ENCODE peak calls at places on chromosomes 12 and 14, in six cellular contexts. One of them, this sample, is unnamed.

GRCh38 chr12:32027684-32028355 is 68.6 kb downstream of the RESF1 start:
- DNase-seq in fibroblast of lung: no peak
- DNase-seq in neural progenitor cell: no peak
- DNase-seq in GM23248: no peak
- DNase-seq in astrocyte: no peak
- DNase-seq in keratinocyte: no peak
- DNase-seq in this sample: no peak

GRCh38 chr12:55827806-55828205 is 1.6 kb downstream of the DNAJC14 start:
- DNase-seq in fibroblast of lung: no peak
- DNase-seq in neural progenitor cell: no peak
- DNase-seq in GM23248: no peak
- DNase-seq in astrocyte: no peak
- DNase-seq in keratinocyte: no peak
- DNase-seq in this sample: no peak

GRCh38 chr12:71216725-71217579 is 59.2 kb upstream of the TSPAN8 start:
- DNase-seq in fibroblast of lung: peak
- DNase-seq in neural progenitor cell: peak
- DNase-seq in GM23248: peak
- DNase-seq in astrocyte: peak
- DNase-seq in keratinocyte: no peak
- DNase-seq in this sample: peak

GRCh38 chr12:68279227-68280054 is 26.0 kb upstream of the IL22 start:
- DNase-seq in fibroblast of lung: peak
- DNase-seq in neural progenitor cell: no peak
- DNase-seq in GM23248: no peak
- DNase-seq in astrocyte: peak
- DNase-seq in keratinocyte: no peak
- DNase-seq in this sample: no peak

GRCh38 chr12:122942609-122943008 is 23.7 kb downstream of the ABCB9 start:
- DNase-seq in fibroblast of lung: peak
- DNase-seq in neural progenitor cell: no peak
- DNase-seq in GM23248: no peak
- DNase-seq in astrocyte: no peak
- DNase-seq in keratinocyte: no peak
- DNase-seq in this sample: no peak

GRCh38 chr12:62793256-62794217 is 141.4 kb downstream of the PPM1H start:
- DNase-seq in fibroblast of lung: peak
- DNase-seq in neural progenitor cell: peak
- DNase-seq in GM23248: peak
- DNase-seq in astrocyte: peak
- DNase-seq in keratinocyte: peak
- DNase-seq in this sample: peak

GRCh38 chr14:54252072-54252730 is 144.6 kb upstream of the CDKN3 start:
- DNase-seq in fibroblast of lung: peak
- DNase-seq in neural progenitor cell: no peak
- DNase-seq in GM23248: peak
- DNase-seq in astrocyte: peak
- DNase-seq in keratinocyte: peak
- DNase-seq in this sample: peak

GRCh38 chr12:25373396-25373795 is 122.7 kb upstream of the KRAS start:
- DNase-seq in fibroblast of lung: no peak
- DNase-seq in neural progenitor cell: no peak
- DNase-seq in GM23248: no peak
- DNase-seq in astrocyte: no peak
- DNase-seq in keratinocyte: no peak
- DNase-seq in this sample: no peak

GRCh38 chr12:94760786-94761185 is 110.4 kb upstream of the TMCC3 start:
- DNase-seq in fibroblast of lung: peak
- DNase-seq in neural progenitor cell: no peak
- DNase-seq in GM23248: no peak
- DNase-seq in astrocyte: peak
- DNase-seq in keratinocyte: no peak
- DNase-seq in this sample: no peak

GRCh38 chr14:24889843-24890242 is 160.1 kb downstream of the STXBP6 start:
- DNase-seq in fibroblast of lung: peak
- DNase-seq in neural progenitor cell: no peak
- DNase-seq in GM23248: peak
- DNase-seq in astrocyte: peak
- DNase-seq in keratinocyte: no peak
- DNase-seq in this sample: peak

GRCh38 chr12:82663893-82664292 is 22.8 kb upstream of the TMTC2 start:
- DNase-seq in fibroblast of lung: no peak
- DNase-seq in neural progenitor cell: no peak
- DNase-seq in GM23248: no peak
- DNase-seq in astrocyte: no peak
- DNase-seq in keratinocyte: no peak
- DNase-seq in this sample: no peak

GRCh38 chr14:52023518-52023917 is 34.2 kb downstream of the RTRAF start:
- DNase-seq in fibroblast of lung: peak
- DNase-seq in neural progenitor cell: no peak
- DNase-seq in GM23248: peak
- DNase-seq in astrocyte: peak
- DNase-seq in keratinocyte: no peak
- DNase-seq in this sample: peak

GRCh38 chr12:95300286-95300685 is 82.7 kb downstream of the VEZT start:
- DNase-seq in fibroblast of lung: no peak
- DNase-seq in neural progenitor cell: no peak
- DNase-seq in GM23248: no peak
- DNase-seq in astrocyte: no peak
- DNase-seq in keratinocyte: no peak
- DNase-seq in this sample: no peak

GRCh38 chr12:88153959-88154358 is 11.9 kb downstream of the TMTC3 start:
- DNase-seq in fibroblast of lung: peak
- DNase-seq in neural progenitor cell: peak
- DNase-seq in GM23248: peak
- DNase-seq in astrocyte: peak
- DNase-seq in keratinocyte: no peak
- DNase-seq in this sample: no peak

GRCh38 chr12:123973552-123974341 is 732 bp downstream of the ZNF664 start:
- DNase-seq in fibroblast of lung: peak
- DNase-seq in neural progenitor cell: peak
- DNase-seq in GM23248: peak
- DNase-seq in astrocyte: no peak
- DNase-seq in keratinocyte: no peak
- DNase-seq in this sample: peak

GRCh38 chr12:120903382-120903817 is 758 bp downstream of the SPPL3 start:
- DNase-seq in fibroblast of lung: peak
- DNase-seq in neural progenitor cell: no peak
- DNase-seq in GM23248: peak
- DNase-seq in astrocyte: no peak
- DNase-seq in keratinocyte: no peak
- DNase-seq in this sample: peak

GRCh38 chr14:21241218-21241819 is 27.9 kb downstream of the HNRNPC start:
- DNase-seq in fibroblast of lung: no peak
- DNase-seq in neural progenitor cell: no peak
- DNase-seq in GM23248: peak
- DNase-seq in astrocyte: no peak
- DNase-seq in keratinocyte: no peak
- DNase-seq in this sample: no peak

GRCh38 chr14:36517242-36518030 is 2.6 kb downstream of the NKX2-1 start:
- DNase-seq in fibroblast of lung: no peak
- DNase-seq in neural progenitor cell: peak
- DNase-seq in GM23248: no peak
- DNase-seq in astrocyte: no peak
- DNase-seq in keratinocyte: no peak
- DNase-seq in this sample: no peak
- TF ChIP-seq EZH2 in fibroblast of lung: peak
- TF ChIP-seq EZH2 in neural progenitor cell: peak
- TF ChIP-seq EZH2 in GM23248: no peak
- TF ChIP-seq EZH2 in astrocyte: peak
- TF ChIP-seq EZH2 in keratinocyte: peak
- TF ChIP-seq EZH2 in this sample: peak

DNA sequence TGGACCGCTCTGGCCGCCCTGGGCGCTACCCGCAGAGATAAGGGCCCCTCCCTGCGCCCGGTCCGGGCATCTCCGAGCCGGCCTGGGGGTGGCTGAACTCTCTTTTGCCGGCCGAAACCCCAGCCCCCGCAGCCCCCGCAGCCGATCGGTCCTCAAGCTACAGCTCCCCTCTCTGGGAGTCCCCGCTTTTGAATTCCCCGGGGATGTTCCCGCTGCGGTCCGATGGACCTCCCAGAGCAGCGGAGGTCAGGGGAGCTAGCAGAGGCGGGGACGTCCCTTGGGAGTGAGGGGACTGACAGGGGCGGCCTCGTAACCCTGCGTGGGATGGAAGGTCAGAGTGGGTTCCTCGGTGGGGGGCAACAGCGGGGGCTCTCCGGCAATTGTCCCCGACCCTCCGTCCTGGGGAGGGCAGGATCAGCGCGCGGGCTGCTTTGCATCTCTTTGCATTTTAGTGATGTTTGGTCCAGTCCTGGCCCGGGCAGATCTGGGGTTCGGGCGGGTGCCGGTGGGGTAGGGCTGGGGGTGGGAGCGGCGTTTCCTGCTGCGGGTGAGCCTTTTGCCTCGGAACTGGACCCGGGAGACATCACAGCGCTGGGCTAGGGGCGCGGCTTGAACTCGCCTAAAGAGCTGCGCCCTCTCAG is at the start of gene CRIP1:
- DNase-seq in fibroblast of lung: no peak
- DNase-seq in neural progenitor cell: no peak
- DNase-seq in GM23248: no peak
- DNase-seq in astrocyte: no peak
- DNase-seq in keratinocyte: no peak
- DNase-seq in this sample: no peak
- TF ChIP-seq EZH2 in fibroblast of lung: peak
- TF ChIP-seq EZH2 in neural progenitor cell: peak
- TF ChIP-seq EZH2 in GM23248: peak
- TF ChIP-seq EZH2 in astrocyte: peak
- TF ChIP-seq EZH2 in keratinocyte: peak
- TF ChIP-seq EZH2 in this sample: no peak

DNA sequence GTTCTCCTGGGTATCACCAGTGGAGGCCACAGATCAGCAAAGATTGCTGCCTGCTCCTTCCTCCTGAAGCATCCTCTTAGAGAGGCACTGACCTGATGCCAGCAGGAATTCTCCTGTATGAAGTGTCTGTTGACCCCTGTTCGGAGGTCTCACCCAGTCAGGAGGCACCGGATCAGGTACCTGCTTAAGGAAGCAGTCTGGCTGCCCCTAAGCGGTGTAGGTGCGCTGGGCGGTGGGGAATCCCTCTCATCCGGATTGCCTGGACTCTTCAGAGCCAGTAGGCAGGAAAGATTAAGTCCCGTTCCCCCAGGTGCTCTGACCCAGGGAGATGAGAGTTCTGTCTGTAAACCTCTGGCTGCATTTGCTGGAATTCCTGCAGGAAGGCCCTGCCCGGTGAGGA is 455.2 kb downstream of the CCDC91 start:
- DNase-seq in fibroblast of lung: no peak
- DNase-seq in neural progenitor cell: no peak
- DNase-seq in GM23248: no peak
- DNase-seq in astrocyte: no peak
- DNase-seq in keratinocyte: no peak
- DNase-seq in this sample: no peak
- TF ChIP-seq EZH2 in fibroblast of lung: no peak
- TF ChIP-seq EZH2 in neural progenitor cell: no peak
- TF ChIP-seq EZH2 in GM23248: no peak
- TF ChIP-seq EZH2 in astrocyte: no peak
- TF ChIP-seq EZH2 in keratinocyte: no peak
- TF ChIP-seq EZH2 in this sample: no peak

DNA sequence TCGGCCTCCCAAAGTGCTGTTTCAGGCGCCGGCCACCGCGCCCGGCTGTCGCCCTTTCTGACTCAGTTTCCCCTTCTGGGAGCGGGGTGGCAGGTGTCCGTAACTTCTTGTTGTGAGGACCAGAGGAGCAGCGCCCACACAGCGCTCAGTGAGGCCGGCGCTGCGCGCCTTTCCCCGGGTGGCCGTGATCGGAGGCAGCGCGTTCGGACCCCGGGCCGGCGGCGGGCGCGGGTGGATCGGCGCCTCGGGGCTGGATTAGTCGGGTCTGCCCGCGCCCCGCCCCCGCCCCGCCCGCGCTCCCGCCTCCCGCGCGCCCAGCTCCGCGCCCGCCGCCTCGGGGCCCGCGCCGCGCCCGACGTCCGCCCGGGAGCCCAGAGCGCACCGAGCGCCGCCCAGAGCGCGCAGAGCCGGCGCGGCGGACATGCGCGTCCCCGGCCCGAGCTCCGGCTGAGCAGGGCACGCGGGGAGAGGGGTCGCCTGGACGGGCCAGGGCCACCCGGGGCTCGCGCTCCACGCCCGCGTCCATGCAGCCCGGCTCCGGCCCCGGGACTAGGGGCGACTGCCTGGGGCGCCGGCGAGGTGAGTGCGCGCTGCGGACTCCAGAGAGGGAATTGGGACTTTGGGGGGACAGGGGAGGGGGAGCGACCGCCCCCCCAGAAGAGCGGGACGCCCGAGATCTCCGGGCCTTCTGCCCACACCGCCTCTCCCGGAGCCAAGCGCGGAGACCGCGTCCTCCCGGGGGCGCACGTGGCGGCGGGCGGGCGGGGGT is 50.5 kb downstream of the LRCOL1 start:
- DNase-seq in fibroblast of lung: peak
- DNase-seq in neural progenitor cell: peak
- DNase-seq in GM23248: peak
- DNase-seq in astrocyte: peak
- DNase-seq in keratinocyte: no peak
- DNase-seq in this sample: peak
- TF ChIP-seq EZH2 in fibroblast of lung: no peak
- TF ChIP-seq EZH2 in neural progenitor cell: no peak
- TF ChIP-seq EZH2 in GM23248: no peak
- TF ChIP-seq EZH2 in astrocyte: no peak
- TF ChIP-seq EZH2 in keratinocyte: no peak
- TF ChIP-seq EZH2 in this sample: no peak

DNA sequence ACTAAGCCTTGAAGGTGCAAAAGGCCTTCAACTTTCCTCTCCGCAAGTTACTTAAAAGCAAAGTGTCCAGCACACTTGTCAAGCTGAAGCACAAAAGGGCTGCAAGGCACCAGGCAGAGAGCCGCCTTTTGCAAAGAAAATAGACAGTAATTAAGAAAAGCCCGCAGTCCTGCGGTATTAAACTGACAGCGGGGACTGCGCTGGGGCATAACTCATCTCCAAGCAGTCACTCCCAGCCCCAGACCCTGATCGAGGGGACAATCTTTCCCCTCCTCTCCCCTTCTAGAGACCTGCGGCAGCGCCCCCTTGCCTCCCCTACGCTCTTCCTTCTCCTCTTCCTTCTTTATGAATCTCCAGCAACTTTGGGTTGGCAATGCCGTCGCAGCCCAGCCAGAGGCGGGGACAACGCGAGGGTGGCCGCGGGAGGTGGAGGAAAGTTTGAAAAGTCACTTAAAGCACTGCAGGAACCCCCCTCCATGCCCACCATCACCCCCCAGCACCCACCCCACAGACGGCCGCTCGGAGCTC is 200.9 kb upstream of the CAND1 start:
- DNase-seq in fibroblast of lung: no peak
- DNase-seq in neural progenitor cell: peak
- DNase-seq in GM23248: no peak
- DNase-seq in astrocyte: no peak
- DNase-seq in keratinocyte: no peak
- DNase-seq in this sample: peak
- TF ChIP-seq EZH2 in fibroblast of lung: peak
- TF ChIP-seq EZH2 in neural progenitor cell: no peak
- TF ChIP-seq EZH2 in GM23248: peak
- TF ChIP-seq EZH2 in astrocyte: no peak
- TF ChIP-seq EZH2 in keratinocyte: no peak
- TF ChIP-seq EZH2 in this sample: no peak